ENCODE peak calls at places on chromosomes 7 and 10, in seven cellular contexts. O is GM12878, D is ovary, Z is HCT116, N is erythroblast, X is tibial nerve, C is IMR-90. Y is an unnamed sample.

GRCh38 chr10:28940158-28940888 is 263.0 kb downstream of the BAMBI start:
- DNase-seq in O (no peak), X (no peak), Z (no peak), D (no peak), C (no peak), N (no peak), Y (no peak)

GRCh38 chr10:107733731-107734130 is 569.2 kb upstream of the SORCS1 start:
- DNase-seq in X (no peak), C (no peak), Z (no peak), D (no peak), O (no peak), N (no peak), Y (no peak)

GRCh38 chr10:80535671-80536360 is 1.9 kb upstream of the SH2D4B start:
- DNase-seq in Z (peak; percentile 48), D (peak; percentile 68), N (peak; percentile 77), O (no peak), X (peak; percentile 59), C (no peak), Y (peak; percentile 91)

GRCh38 chr10:43177588-43177987 is 39.3 kb downstream of the CSGALNACT2 start:
- DNase-seq in O (no peak), Z (no peak), N (no peak), X (no peak), C (no peak), D (no peak), Y (no peak)

GRCh38 chr10:78367012-78367411 is 333.3 kb downstream of the RPS24 start:
- DNase-seq in X (no peak), C (no peak), N (no peak), Z (no peak), D (no peak), O (no peak), Y (no peak)

GRCh38 chr7:87628780-87629569 is 777 bp downstream of the RUNDC3B start:
- DNase-seq in Z (peak; percentile 39), X (no peak), D (peak; percentile 43), O (no peak), N (peak; percentile 16), C (no peak), Y (no peak)

GRCh38 chr10:78914502-78915330 is 154.1 kb upstream of the ZMIZ1 start:
- DNase-seq in C (no peak), Z (no peak), D (peak; percentile 35), N (no peak), O (peak; percentile 27), X (peak; percentile 27), Y (no peak)

GRCh38 chr10:34670101-34670500 is 145.0 kb downstream of the PARD3 start:
- DNase-seq in O (no peak), D (no peak), C (no peak), X (no peak), Z (no peak), N (no peak), Y (no peak)

GRCh38 chr7:55438765-55439525 is 73.8 kb downstream of the LANCL2 start:
- DNase-seq in O (no peak), C (peak; percentile 37), Z (no peak), X (no peak), D (no peak), N (no peak), Y (no peak)

GRCh38 chr10:73096452-73097304 is at the start of gene P4HA1:
- DNase-seq in D (peak; percentile 99), N (peak; percentile 97), O (peak; percentile 96), X (peak; percentile 98), C (peak; percentile 96), Z (peak; percentile 91), Y (peak; percentile 91)
- TF ChIP-seq POLR2A in D (peak; percentile 93), N (peak; percentile 94), O (peak; percentile 99), X (peak; percentile 95), C (peak; percentile 100), Z (peak; percentile 96), Y (peak; percentile 100)

GRCh38 chr10:86655173-86655540 is 810 bp downstream of the OPN4 start:
- DNase-seq in C (no peak), N (no peak), O (no peak), Z (no peak), D (no peak), X (no peak), Y (no peak)

GRCh38 chr10:86655596-86655995 is 1.2 kb downstream of the OPN4 start:
- DNase-seq in X (no peak), N (no peak), C (no peak), D (no peak), O (no peak), Z (no peak), Y (peak; percentile 12)

GRCh38 chr10:86653379-86653778 is 968 bp upstream of the OPN4 start:
- DNase-seq in D (no peak), C (no peak), O (no peak), X (no peak), N (no peak), Z (no peak), Y (no peak)

GRCh38 chr10:86653987-86654386 is 360 bp upstream of the OPN4 start:
- DNase-seq in O (no peak), C (no peak), D (no peak), Z (no peak), X (no peak), N (no peak), Y (no peak)

GRCh38 chr10:86654411-86655172 is at the start of gene OPN4:
- DNase-seq in C (peak; percentile 67), Z (no peak), X (no peak), N (no peak), D (no peak), O (no peak), Y (peak; percentile 8)
- TF ChIP-seq POLR2A in C (no peak), Z (no peak), X (no peak), N (no peak), D (no peak), O (no peak), Y (no peak)

DNA sequence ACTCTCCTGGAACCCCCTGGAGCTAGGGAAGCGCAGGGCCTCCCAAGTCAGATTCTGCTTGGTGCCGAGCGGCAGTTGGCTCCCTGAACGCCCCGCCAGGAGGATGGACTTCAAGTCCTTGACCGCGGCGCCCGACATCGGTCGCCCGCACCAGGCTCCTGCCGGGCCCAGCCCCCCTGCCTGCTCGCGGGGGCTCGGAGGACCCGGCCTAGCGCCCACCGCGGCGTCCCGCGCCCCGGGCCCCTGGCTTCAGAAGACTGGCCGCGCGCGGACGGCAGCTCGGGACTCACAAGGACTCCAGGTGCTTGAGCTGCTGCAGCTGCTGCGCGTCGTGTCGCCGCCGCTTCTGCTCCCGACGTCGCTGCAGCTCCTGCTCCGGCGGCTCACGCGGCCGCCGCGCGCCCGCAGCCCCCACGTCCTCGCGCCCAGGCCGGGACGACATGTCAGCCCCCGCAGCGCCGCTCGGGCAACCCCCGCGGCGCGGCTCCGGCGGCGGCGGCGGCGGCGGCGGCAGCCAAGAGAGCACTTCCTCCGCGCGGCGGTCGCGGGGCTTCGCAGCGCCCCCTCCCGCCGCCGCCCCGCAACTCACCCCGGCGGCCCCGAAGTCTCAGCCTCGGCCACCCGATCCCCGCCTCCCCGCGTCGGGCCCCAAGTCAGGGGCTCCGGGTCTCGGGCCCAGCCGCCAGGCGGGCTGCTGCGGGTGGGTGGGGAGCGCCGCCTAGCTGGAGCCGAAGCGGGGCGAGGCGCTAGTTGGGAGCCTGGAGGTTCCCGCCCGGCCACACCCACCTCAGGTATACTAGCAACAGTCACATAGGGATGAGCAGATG is at the start of gene RP9:
- DNase-seq in D (peak; percentile 79), Z (peak; percentile 57), O (no peak), C (peak; percentile 47), X (peak; percentile 20), N (peak; percentile 81), Y (peak; percentile 64)
- TF ChIP-seq POLR2A in D (no peak), Z (peak; percentile 59), O (peak; percentile 89), C (no peak), X (no peak), N (peak; percentile 52), Y (peak; percentile 80)

GRCh38 chr10:21732067-21732772 is 198.2 kb downstream of the MLLT10 start:
- DNase-seq in N (peak; percentile 79), X (no peak), Z (peak; percentile 44), O (no peak), C (peak; percentile 82), D (peak; percentile 80), Y (peak; percentile 46)
- TF ChIP-seq POLR2A in N (no peak), X (no peak), Z (no peak), O (no peak), C (no peak), D (no peak), Y (no peak)

DNA sequence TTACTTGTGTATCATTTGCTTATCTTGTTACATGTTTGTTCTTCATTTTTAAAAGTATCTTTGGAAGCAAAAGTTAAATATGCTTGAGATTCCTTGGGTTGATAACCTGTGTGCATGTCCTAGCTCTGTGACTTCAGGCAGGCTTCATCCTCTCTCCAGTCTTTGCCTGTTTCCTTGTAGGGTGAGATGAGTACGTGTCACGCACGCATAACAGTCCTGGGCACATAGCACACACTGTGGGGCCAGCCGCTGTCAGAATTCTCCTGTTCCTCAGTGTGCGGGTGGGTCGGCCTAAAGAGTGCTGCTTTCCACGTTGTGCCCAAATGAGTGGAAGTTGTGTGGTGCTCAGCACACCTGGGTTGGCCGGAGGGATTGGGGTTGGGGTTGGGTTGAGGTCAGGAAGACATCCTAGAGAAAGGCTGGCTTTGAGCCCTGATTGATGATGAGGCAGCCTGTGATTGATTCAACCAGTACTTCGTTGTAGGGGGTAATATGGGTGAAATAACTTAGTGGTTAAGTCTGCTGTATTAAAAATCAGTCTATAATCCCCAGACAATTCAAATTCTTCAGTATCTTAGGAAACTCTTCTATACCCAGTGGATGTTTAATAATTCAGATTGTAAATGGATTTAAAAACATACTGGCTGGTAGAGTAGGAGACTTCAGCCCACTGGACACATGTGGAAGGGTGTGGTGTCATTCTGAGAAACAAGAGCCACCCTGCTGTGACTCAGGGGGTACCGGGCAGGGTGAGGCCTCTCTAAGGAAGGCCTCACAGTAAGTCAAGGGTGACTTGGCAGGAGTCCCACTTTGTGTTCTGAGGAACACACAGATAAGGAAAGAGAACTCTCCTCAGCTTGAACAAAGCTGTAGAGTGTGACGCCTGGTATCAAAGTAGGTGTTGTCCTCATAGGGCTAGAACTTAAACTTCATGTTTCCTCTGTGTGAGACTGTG is 54.8 kb downstream of the DAGLB start:
- DNase-seq in D (no peak), N (peak; percentile 99), X (peak; percentile 41), Z (peak; percentile 69), C (peak; percentile 77), O (peak; percentile 56), Y (no peak)
- TF ChIP-seq POLR2A in D (peak; percentile 16), N (no peak), X (no peak), Z (no peak), C (no peak), O (no peak), Y (no peak)